ENCODE peak calls at places on chromosomes 7 and 10, in five cellular contexts. S is cardiac muscle cell; B is spleen; Q is CD4-positive, alpha-beta T cell; J is brain microvascular endothelial cell. D is an unnamed sample.
A peak's percentile ranks its signal among the peaks of the same experiment; 100 is the strongest.

GRCh38 chr10:97796651-97797050 is 24.9 kb upstream of the SFRP5 start:
- DNase-seq in B (no peak), J (no peak), Q (no peak), S (no peak), D (no peak)

GRCh38 chr10:86300931-86301330 is 65.7 kb downstream of the GRID1 start:
- DNase-seq in Q (no peak), J (no peak), S (no peak), B (peak; percentile 55), D (no peak)

GRCh38 chr10:95759233-95759826 is 3.4 kb downstream of the ENTPD1 start:
- DNase-seq in J (no peak), S (no peak), B (no peak), Q (no peak), D (no peak)

GRCh38 chr7:127751723-127752448 is 99.9 kb downstream of the SND1 start:
- DNase-seq in B (no peak), S (peak; percentile 52), J (peak; percentile 11), Q (no peak), D (no peak)

GRCh38 chr10:124000792-124001201 is 92.6 kb downstream of the CHST15 start:
- DNase-seq in J (peak; percentile 18), Q (no peak), B (peak; percentile 73), S (peak; percentile 53), D (no peak)

GRCh38 chr7:77370606-77371005 is 45.5 kb downstream of the GSAP start:
- DNase-seq in Q (no peak), B (no peak), S (no peak), J (no peak), D (no peak)

GRCh38 chr10:59172567-59172966 is 3.9 kb upstream of the PHYHIPL start:
- DNase-seq in Q (no peak), J (no peak), B (no peak), S (no peak), D (no peak)

GRCh38 chr10:51422311-51423120 is 276.9 kb downstream of the CSTF2T start:
- DNase-seq in S (peak; percentile 81), B (no peak), Q (no peak), J (peak; percentile 66), D (no peak)

GRCh38 chr7:1068656-1069055 is 19.3 kb upstream of the GPER1 start:
- DNase-seq in J (no peak), Q (no peak), B (no peak), S (no peak), D (no peak)

GRCh38 chr10:9613338-9613737 is 1404.3 kb upstream of the CELF2 start:
- DNase-seq in Q (no peak), S (peak; percentile 9), J (no peak), B (no peak), D (no peak)

GRCh38 chr10:9603972-9604371 is 1413.7 kb upstream of the CELF2 start:
- DNase-seq in J (no peak), Q (no peak), B (no peak), S (no peak), D (no peak)

GRCh38 chr10:9602930-9603459 is 1414.7 kb upstream of the CELF2 start:
- DNase-seq in S (no peak), B (no peak), Q (no peak), J (no peak), D (no peak)

GRCh38 chr10:9605231-9605630 is 1412.4 kb upstream of the CELF2 start:
- DNase-seq in S (no peak), J (no peak), B (no peak), Q (no peak), D (no peak)

GRCh38 chr10:9608592-9608991 is 1409.1 kb upstream of the CELF2 start:
- DNase-seq in S (peak; percentile 50), B (no peak), Q (no peak), J (no peak), D (no peak)
- TF ChIP-seq CTCF in S (peak; percentile 53), B (no peak), Q (no peak), J (peak; percentile 27), D (no peak)

GRCh38 chr7:21299766-21300165 is 128.1 kb upstream of the SP4 start:
- DNase-seq in Q (no peak), J (no peak), B (no peak), S (no peak), D (no peak)

GRCh38 chr7:21293771-21294170 is 134.1 kb upstream of the SP4 start:
- DNase-seq in S (no peak), Q (no peak), B (no peak), J (no peak), D (no peak)
- TF ChIP-seq CTCF in S (no peak), Q (no peak), B (no peak), J (no peak), D (no peak)

DNA sequence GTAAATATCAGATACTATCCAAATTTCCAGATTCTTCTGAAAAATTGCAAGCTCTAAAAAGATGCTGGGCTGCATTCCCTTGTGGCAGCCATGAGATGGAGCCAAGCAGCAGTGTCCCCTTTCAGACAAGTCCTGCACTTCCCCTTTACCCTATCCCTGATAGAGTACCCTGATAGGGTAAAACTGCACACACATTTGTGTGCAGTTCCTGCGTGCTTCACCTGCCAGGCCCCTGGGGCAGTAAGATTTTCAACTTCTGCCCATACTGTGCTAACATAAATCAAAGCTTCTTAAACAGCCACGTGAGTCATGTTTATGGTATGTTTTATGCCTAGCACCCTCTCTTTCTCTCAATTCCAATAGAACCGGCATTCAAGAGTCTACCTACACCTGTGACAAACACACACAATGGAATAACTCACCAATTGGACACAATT is 52.2 kb downstream of the IFIT5 start:
- DNase-seq in Q (no peak), B (no peak), J (peak; percentile 42), S (peak; percentile 66), D (no peak)
- TF ChIP-seq CTCF in Q (no peak), B (no peak), J (peak; percentile 79), S (peak; percentile 58), D (no peak)

GRCh38 chr10:11113156-11113555 is 95.5 kb downstream of the CELF2 start:
- DNase-seq in S (no peak), J (no peak), B (no peak), Q (no peak), D (no peak)
- TF ChIP-seq CTCF in S (peak; percentile 3), J (no peak), B (peak; percentile 45), Q (peak; percentile 77), D (no peak)

GRCh38 chr10:126459032-126459831 is 71.0 kb upstream of the ADAM12 start:
- DNase-seq in J (peak; percentile 76), Q (no peak), S (peak; percentile 71), B (no peak), D (no peak)
- TF ChIP-seq CTCF in J (peak; percentile 65), Q (no peak), S (peak; percentile 44), B (no peak), D (no peak)

D was measured in omental fat pad.